ENCODE peak calls at places on chromosomes 11 and 22, in five cellular contexts. R is breast epithelium, I is HCT116, Q is esophagus squamous epithelium, N is cardiac muscle cell. O is an unnamed sample.

GRCh38 chr11:17076517-17077239 is 789 bp downstream of the RPS13 start:
- DNase-seq in R (no peak), I (no peak), Q (no peak), N (peak; percentile 20), O (peak; percentile 53)

GRCh38 chr11:83088965-83089364 is 17.3 kb upstream of the RAB30 start:
- DNase-seq in R (no peak), I (no peak), Q (no peak), N (no peak), O (no peak)

GRCh38 chr11:35587972-35588371 is 30.3 kb upstream of the FJX1 start:
- DNase-seq in R (no peak), I (no peak), Q (no peak), N (no peak), O (no peak)

GRCh38 chr11:47846998-47847397 is 1.2 kb downstream of the NUP160 start:
- DNase-seq in R (no peak), I (no peak), Q (no peak), N (no peak), O (no peak)

GRCh38 chr11:84413547-84413946 is 1127.4 kb upstream of the CCDC90B start:
- DNase-seq in R (no peak), I (no peak), Q (no peak), N (no peak), O (no peak)

GRCh38 chr11:40401132-40401853 is 1058.2 kb downstream of the LRRC4C start:
- DNase-seq in R (no peak), I (no peak), Q (no peak), N (no peak), O (no peak)

GRCh38 chr11:4697583-4697982 is at the start of gene OR51E2:
- DNase-seq in R (no peak), I (no peak), Q (no peak), N (no peak), O (no peak)

GRCh38 chr11:32792111-32792947 is 2.1 kb downstream of the CCDC73 start:
- DNase-seq in R (no peak), I (peak; percentile 4), Q (no peak), N (no peak), O (no peak)

GRCh38 chr11:69530278-69531070 is 49.0 kb downstream of the LINC01488 start:
- DNase-seq in R (no peak), I (no peak), Q (no peak), N (no peak), O (peak; percentile 62)

GRCh38 chr22:20867179-20868099 is 8.6 kb downstream of the SNAP29 start:
- DNase-seq in R (no peak), I (no peak), Q (no peak), N (peak; percentile 67), O (peak; percentile 67)

GRCh38 chr22:26804315-26804714 is 146.9 kb downstream of the MIAT start:
- DNase-seq in R (no peak), I (no peak), Q (no peak), N (no peak), O (no peak)

GRCh38 chr11:38952698-38953097 is 2354.7 kb upstream of the RAG2 start:
- DNase-seq in R (no peak), I (no peak), Q (no peak), N (no peak), O (no peak)

GRCh38 chr22:28424427-28425080 is 255.1 kb downstream of the TTC28 start:
- DNase-seq in R (no peak), I (no peak), Q (no peak), N (peak; percentile 55), O (no peak)

GRCh38 chr11:128910583-128910982 is 19.4 kb downstream of the KCNJ5 start:
- DNase-seq in R (no peak), I (no peak), Q (no peak), N (no peak), O (no peak)

GRCh38 chr22:37273126-37273845 is 9.0 kb upstream of the CYTH4 start:
- DNase-seq in R (no peak), I (no peak), Q (no peak), N (peak; percentile 72), O (no peak)

GRCh38 chr22:41469218-41469851 is 418 bp downstream of the ACO2 start:
- DNase-seq in R (no peak), I (no peak), Q (no peak), N (peak; percentile 3), O (no peak)

GRCh38 chr11:130600139-130600538 is 151.7 kb downstream of the ADAMTS15 start:
- DNase-seq in R (no peak), I (no peak), Q (no peak), N (peak; percentile 49), O (no peak)

GRCh38 chr22:49576241-49577141 is 251.2 kb downstream of the BRD1 start:
- DNase-seq in R (no peak), I (no peak), Q (no peak), N (no peak), O (no peak)

GRCh38 chr11:99682171-99682570 is 661.4 kb downstream of the CNTN5 start:
- DNase-seq in R (no peak), I (no peak), Q (no peak), N (no peak), O (no peak)

GRCh38 chr22:30926706-30927105 is 41.9 kb downstream of the MORC2 start:
- DNase-seq in R (no peak), I (no peak), Q (no peak), N (no peak), O (no peak)

GRCh38 chr22:40857309-40857851 is 432 bp downstream of the XPNPEP3 start:
- DNase-seq in R (no peak), I (no peak), Q (no peak), N (peak; percentile 21), O (no peak)

GRCh38 chr11:71309611-71310010 is 57.2 kb upstream of the SHANK2 start:
- DNase-seq in R (peak; percentile 2), I (no peak), Q (no peak), N (no peak), O (no peak)

GRCh38 chr11:109978895-109979294 is 114.3 kb upstream of the ZC3H12C start:
- DNase-seq in R (no peak), I (no peak), Q (no peak), N (peak; percentile 11), O (no peak)

GRCh38 chr11:62445314-62445740 is 26.5 kb downstream of the SCGB1A1 start:
- DNase-seq in R (peak; percentile 83), I (no peak), Q (no peak), N (peak; percentile 88), O (no peak)

GRCh38 chr11:74755395-74755995 is 6.8 kb downstream of the RNF169 start:
- DNase-seq in R (no peak), I (no peak), Q (no peak), N (no peak), O (no peak)

GRCh38 chr11:125591659-125592304 is 870 bp upstream of the STT3A start:
- DNase-seq in R (peak; percentile 35), I (no peak), Q (no peak), N (no peak), O (peak; percentile 50)

GRCh38 chr22:30196141-30196866 is 50.3 kb downstream of the LIF start:
- DNase-seq in R (peak; percentile 96), I (peak; percentile 91), Q (peak; percentile 30), N (peak; percentile 99), O (peak; percentile 92)

GRCh38 chr22:25536578-25536977 is 27.9 kb upstream of the GRK3 start:
- DNase-seq in R (no peak), I (no peak), Q (no peak), N (peak; percentile 13), O (no peak)

GRCh38 chr11:16789061-16789415 is 50.6 kb downstream of the C11orf58 start:
- DNase-seq in R (no peak), I (no peak), Q (no peak), N (no peak), O (no peak)

GRCh38 chr11:20360650-20361049 is 2.9 kb upstream of the HTATIP2 start:
- DNase-seq in R (no peak), I (no peak), Q (no peak), N (peak; percentile 60), O (no peak)

GRCh38 chr11:13949876-13950275 is 12.6 kb upstream of the SPON1 start:
- DNase-seq in R (no peak), I (no peak), Q (no peak), N (peak; percentile 66), O (no peak)

GRCh38 chr11:20605602-20606091 is 6.2 kb downstream of the SLC6A5 start:
- DNase-seq in R (no peak), I (no peak), Q (no peak), N (no peak), O (no peak)

GRCh38 chr11:1238767-1239595 is 16.1 kb downstream of the MUC5B start:
- DNase-seq in R (no peak), I (no peak), Q (no peak), N (no peak), O (no peak)

GRCh38 chr11:107953506-107953905 is 25.3 kb downstream of the RAB39A start:
- DNase-seq in R (no peak), I (no peak), Q (no peak), N (no peak), O (no peak)

GRCh38 chr11:117484159-117484558 is 156.5 kb downstream of the CEP164 start:
- DNase-seq in R (no peak), I (no peak), Q (no peak), N (no peak), O (no peak)

GRCh38 chr11:20601221-20601914 is 2.0 kb downstream of the SLC6A5 start:
- DNase-seq in R (no peak), I (no peak), Q (no peak), N (no peak), O (peak; percentile 70)

GRCh38 chr11:88335284-88335683 is 2.3 kb downstream of the CTSC start:
- DNase-seq in R (no peak), I (no peak), Q (no peak), N (peak; percentile 28), O (no peak)
- H3K4me3 ChIP-seq in R (no peak overlapping the region), I (no peak overlapping the region), Q (peak overlapping the region; percentile 51), N (peak overlapping the region; percentile 12), O (peak overlapping the region; percentile 92)

GRCh38 chr22:32876516-32876915 is 75.0 kb downstream of the TIMP3 start:
- DNase-seq in R (no peak), I (no peak), Q (no peak), N (no peak), O (no peak)
- H3K27me3 ChIP-seq in R (no peaks in the 10 kb centered on the region), I (peaks cover 25% of the 10 kb centered on the region), Q (no peaks in the 10 kb centered on the region), N (no peaks in the 10 kb centered on the region), O (peaks cover 14% of the 10 kb centered on the region)

GRCh38 chr11:10641314-10642206 is 52.0 kb downstream of the IRAG1 start:
- DNase-seq in R (no peak), I (no peak), Q (no peak), N (no peak), O (no peak)
- H3K4me1 ChIP-seq in R (no peaks in the 10 kb centered on the region), I (peaks cover 43% of the 10 kb centered on the region), Q (peaks cover 32% of the 10 kb centered on the region), N (no peaks in the 10 kb centered on the region), O (peaks cover 61% of the 10 kb centered on the region)

DNA sequence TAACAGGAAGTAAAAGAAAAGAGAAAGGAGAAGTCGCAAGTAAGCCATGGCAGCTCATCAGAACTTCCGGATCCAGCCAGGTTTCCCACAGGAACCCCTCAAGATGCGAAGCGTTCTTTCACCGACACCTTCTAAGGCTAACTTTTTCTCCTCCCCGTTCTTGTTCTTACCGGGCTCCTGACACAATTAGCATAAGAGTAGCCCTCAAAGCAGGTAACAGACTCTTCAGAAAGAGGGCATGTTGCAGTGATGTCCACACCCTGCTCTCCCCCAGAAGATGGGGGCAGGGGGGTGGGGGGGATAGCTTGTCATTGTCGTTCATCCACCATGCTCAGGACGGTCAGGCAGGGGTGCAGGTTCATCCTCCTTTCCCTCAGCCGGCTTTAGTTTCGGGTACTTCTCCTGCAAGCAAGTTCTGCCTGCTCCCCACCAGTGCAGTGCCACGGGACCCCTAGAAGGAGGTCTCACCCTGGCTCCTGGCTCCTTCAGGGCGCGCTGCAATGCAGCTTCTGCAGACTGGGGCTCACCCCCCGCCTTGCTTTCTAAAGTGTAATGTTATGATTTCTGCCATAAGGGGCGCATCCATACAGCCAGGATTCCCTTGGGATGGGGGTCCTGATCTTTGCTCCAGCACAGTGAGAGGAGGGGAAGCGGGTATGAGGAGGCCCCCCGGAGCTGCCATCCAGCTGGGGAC is 2.3 kb downstream of the OPCML start:
- DNase-seq in R (no peak), I (no peak), Q (no peak), N (no peak), O (no peak)
- H3K4me3 ChIP-seq in R (no peak overlapping the region), I (no peak overlapping the region), Q (no peak overlapping the region), N (no peak overlapping the region), O (no peak overlapping the region)

GRCh38 chr22:47155131-47155885 is 392.9 kb downstream of the TBC1D22A start:
- DNase-seq in R (no peak), I (no peak), Q (no peak), N (no peak), O (no peak)
- H3K27me3 ChIP-seq in R (no peaks in the 10 kb centered on the region), I (no peaks in the 10 kb centered on the region), Q (no peaks in the 10 kb centered on the region), N (no peaks in the 10 kb centered on the region), O (no peaks in the 10 kb centered on the region)

O was measured in left lung.